ENCODE peak calls at places on chromosomes 2 and 18, in eight cellular contexts. T is IMR-90, B is tibial nerve, V is K562, H is Peyer's patch, J is thyroid gland, I is heart left ventricle, L is HCT116. P is an unnamed sample.

GRCh38 chr2:232666051-232666805 is 30.9 kb upstream of the GIGYF2 start:
- DNase-seq in T (no peak), I (no peak), L (no peak), J (no peak), B (no peak), V (no peak), H (no peak), P (no peak)

GRCh38 chr2:84865181-84865783 is 15.6 kb downstream of the TRABD2A start:
- DNase-seq in L (no peak), T (peak), B (no peak), I (no peak), J (no peak), H (no peak), V (no peak), P (no peak)

GRCh38 chr2:44927979-44928659 is 13.4 kb upstream of the SIX3 start:
- DNase-seq in T (no peak), I (no peak), H (no peak), V (no peak), J (no peak), B (no peak), L (no peak), P (no peak)

GRCh38 chr2:128086244-128086643 is 4.8 kb upstream of the UGGT1 start:
- DNase-seq in I (no peak), H (no peak), V (no peak), T (no peak), L (no peak), B (no peak), J (no peak), P (no peak)

GRCh38 chr2:169315357-169315756 is 47.0 kb downstream of the LRP2 start:
- DNase-seq in B (no peak), H (no peak), I (no peak), T (no peak), L (no peak), J (peak), V (no peak), P (no peak)

GRCh38 chr2:151906633-151906998 is 78.4 kb upstream of the ARL5A start:
- DNase-seq in B (no peak), L (no peak), I (no peak), J (no peak), V (no peak), H (no peak), T (no peak), P (no peak)

GRCh38 chr2:71785550-71785951 is 332.2 kb downstream of the DYSF start:
- DNase-seq in H (no peak), T (no peak), V (no peak), L (no peak), B (no peak), J (no peak), I (no peak), P (peak)

GRCh38 chr2:118046628-118047210 is 32.8 kb upstream of the CCDC93 start:
- DNase-seq in V (no peak), I (no peak), B (no peak), L (peak), T (peak), J (no peak), H (no peak), P (no peak)

GRCh38 chr18:75548353-75548752 is 120.8 kb upstream of the SMIM21 start:
- DNase-seq in L (peak), T (no peak), B (no peak), H (no peak), J (no peak), V (no peak), I (no peak), P (peak)

GRCh38 chr2:10507106-10507505 is 59.0 kb upstream of the ODC1 start:
- DNase-seq in L (no peak), H (no peak), V (no peak), J (no peak), T (no peak), B (no peak), I (no peak), P (no peak)

GRCh38 chr2:98474979-98475632 is 30.4 kb downstream of the INPP4A start:
- DNase-seq in B (no peak), L (no peak), H (no peak), V (no peak), J (no peak), I (no peak), T (no peak), P (no peak)

GRCh38 chr2:50514881-50515280 is 517.1 kb downstream of the NRXN1 start:
- DNase-seq in V (no peak), J (no peak), T (no peak), L (no peak), B (no peak), H (no peak), I (no peak), P (no peak)

GRCh38 chr2:167817422-167817821 is 430.0 kb downstream of the STK39 start:
- DNase-seq in T (no peak), B (no peak), H (no peak), J (no peak), L (no peak), I (no peak), V (no peak), P (no peak)

GRCh38 chr2:129457277-129457818 is 522.1 kb upstream of the RAB6C start:
- DNase-seq in H (no peak), B (no peak), L (no peak), J (no peak), V (no peak), T (no peak), I (no peak), P (peak)

GRCh38 chr2:153864022-153864421 is 7.7 kb upstream of the GALNT13 start:
- DNase-seq in T (no peak), B (no peak), V (no peak), J (no peak), H (no peak), I (no peak), L (no peak), P (no peak)

GRCh38 chr2:84970266-84970955 is 550 bp upstream of the KCMF1 start:
- DNase-seq in H (peak), J (peak), V (peak), B (peak), T (peak), I (peak), L (no peak), P (no peak)

GRCh38 chr18:47931707-47932103 is 1.2 kb upstream of the SMAD2 start:
- DNase-seq in H (peak), J (no peak), L (no peak), I (no peak), V (peak), T (no peak), B (no peak), P (no peak)

GRCh38 chr2:150484461-150484931 is 3.0 kb downstream of the RND3 start:
- DNase-seq in J (no peak), B (no peak), I (peak), H (no peak), V (no peak), T (peak), L (no peak), P (no peak)
- TF ChIP-seq POLR2A in J (no peak), B (no peak), I (no peak), H (no peak), V (no peak), T (peak), L (no peak), P (no peak)

GRCh38 chr2:46305767-46306166 is 8.6 kb downstream of the EPAS1 start:
- DNase-seq in B (no peak), I (no peak), L (no peak), J (no peak), V (no peak), H (no peak), T (no peak), P (no peak)
- TF ChIP-seq CTCF in B (no peak), I (no peak), L (no peak), J (no peak), V (no peak), H (no peak), T (no peak), P (no peak)

DNA sequence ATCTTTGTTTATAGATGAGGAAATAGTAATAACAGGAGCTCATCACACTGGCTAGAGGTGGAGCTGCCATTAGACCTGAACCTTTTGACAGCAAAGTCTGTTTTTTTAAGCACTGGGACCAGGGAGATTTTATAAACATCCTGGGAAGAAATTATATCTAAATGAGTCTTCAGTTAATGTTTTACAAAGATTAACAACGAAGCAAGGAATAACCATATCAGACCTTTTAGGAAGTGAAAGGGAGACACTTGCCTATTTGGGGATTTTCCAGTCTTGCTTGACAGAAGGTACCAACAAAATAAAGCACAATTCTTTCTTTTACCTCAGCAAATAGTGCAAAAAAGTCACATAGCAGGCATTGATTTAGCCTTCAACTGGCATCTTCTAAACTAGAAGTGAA is 777.0 kb downstream of the CPS1 start:
- DNase-seq in L (no peak), B (no peak), I (no peak), T (no peak), J (no peak), H (no peak), V (no peak), P (no peak)
- H3K27ac ChIP-seq in L (no peak), B (no peak), I (no peak), T (no peak), J (no peak), H (no peak), V (no peak), P (no peak)

GRCh38 chr2:223943561-223944008 is 1.6 kb downstream of the WDFY1 start:
- DNase-seq in H (peak), J (no peak), B (no peak), I (no peak), T (peak), V (no peak), L (no peak), P (no peak)

GRCh38 chr2:223943135-223943534 is 2.0 kb downstream of the WDFY1 start:
- DNase-seq in V (no peak), T (no peak), L (no peak), J (no peak), H (no peak), I (no peak), B (no peak), P (no peak)

GRCh38 chr2:223944166-223944703 is 900 bp downstream of the WDFY1 start:
- DNase-seq in L (no peak), H (peak), T (no peak), J (peak), I (peak), V (peak), B (no peak), P (no peak)

GRCh38 chr2:223945755-223946154 is 620 bp upstream of the WDFY1 start:
- DNase-seq in J (no peak), T (no peak), H (no peak), L (no peak), B (no peak), I (no peak), V (no peak), P (no peak)

DNA sequence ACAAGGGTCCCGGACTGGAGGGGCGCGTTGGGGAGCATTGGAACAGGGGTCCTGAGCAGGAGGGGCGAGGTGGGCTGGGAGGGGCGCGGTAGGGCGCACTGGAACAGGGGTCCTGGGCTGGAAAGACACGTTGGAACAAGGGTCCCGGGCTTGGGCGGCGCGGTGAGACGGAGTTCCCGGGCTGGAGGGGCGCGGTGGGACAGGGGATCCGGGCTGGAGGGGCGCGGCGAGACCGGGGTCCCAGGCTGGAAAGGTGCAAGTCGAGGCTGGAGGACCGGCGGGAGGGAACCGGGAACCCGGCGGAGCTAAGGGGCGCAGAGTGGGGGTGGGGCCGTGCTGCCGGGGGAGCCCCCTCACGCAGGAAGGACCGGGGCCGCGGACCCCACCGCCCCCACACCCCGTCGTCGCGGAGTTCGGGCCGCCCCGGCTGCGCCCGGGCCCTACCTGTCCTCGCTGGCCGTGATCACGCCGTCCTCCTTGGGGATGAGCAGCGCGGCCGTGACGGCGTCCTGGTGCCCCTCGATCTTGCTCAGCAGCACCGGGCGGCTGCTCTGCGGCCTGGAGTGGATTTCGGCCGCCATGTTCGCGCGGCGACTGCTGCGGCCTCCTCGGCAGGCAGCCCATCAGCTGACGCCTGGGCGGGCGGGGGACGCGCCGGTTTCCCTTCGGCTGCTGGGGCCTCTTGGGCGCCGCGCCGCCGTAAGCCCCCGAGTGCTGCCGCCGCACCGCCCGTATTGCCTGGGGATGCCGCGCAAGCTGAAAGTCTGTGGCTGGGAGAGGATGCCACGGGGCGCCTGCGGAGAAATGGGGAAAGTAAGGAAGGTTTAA is at the start of gene WDFY1:
- DNase-seq in H (peak), I (peak), B (peak), V (peak), L (peak), J (peak), T (peak), P (peak)
- TF ChIP-seq POLR2A in H (peak), I (peak), B (peak), V (peak), L (peak), J (peak), T (peak), P (peak)

DNA sequence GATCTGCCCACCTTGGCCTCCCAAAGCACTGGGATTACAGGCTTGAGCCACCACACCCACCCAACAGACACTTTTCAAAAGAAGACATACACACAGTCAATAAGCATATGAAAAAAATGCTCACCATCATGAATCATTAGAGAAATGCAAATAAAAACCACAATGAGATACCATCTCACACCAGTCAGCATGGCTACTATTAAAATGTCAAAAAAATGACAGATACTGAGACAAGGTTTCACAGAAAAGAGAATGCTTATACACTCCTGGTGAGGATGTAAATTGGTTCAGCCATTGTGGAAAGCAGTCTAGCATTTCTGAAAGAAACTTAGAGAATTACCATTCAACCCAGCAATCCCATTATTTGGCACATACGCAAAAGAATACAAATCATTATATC is 1947.2 kb downstream of the SUCLG1 start:
- DNase-seq in L (no peak), V (no peak), I (no peak), H (no peak), J (no peak), B (no peak), T (no peak), P (no peak)
- TF ChIP-seq CTCF in L (no peak), V (no peak), I (no peak), H (no peak), J (no peak), B (no peak), T (no peak), P (no peak)

P was measured in esophagus muscularis mucosa.